ENCODE peak calls at places on chromosomes 12 and 14, in nine cellular contexts. One of them, this sample, is unnamed.

GRCh38 chr12:32895688-32896437 is 714 bp downstream of the PKP2 start:
- DNase-seq in Calu3: peak
- DNase-seq in WTC11: peak
- DNase-seq in fibroblast of the aortic adventitia: no peak
- DNase-seq in mesothelial cell of epicardium: peak
- DNase-seq in uterus: peak
- DNase-seq in coronary artery: no peak
- DNase-seq in body of pancreas: peak
- DNase-seq in breast epithelium: no peak
- DNase-seq in this sample: peak

GRCh38 chr12:75585309-75585708 is 73.9 kb upstream of the KRR1 start:
- DNase-seq in breast epithelium: no peak
- DNase-seq in Calu3: no peak
- DNase-seq in body of pancreas: no peak
- DNase-seq in fibroblast of the aortic adventitia: peak
- DNase-seq in mesothelial cell of epicardium: no peak
- DNase-seq in uterus: no peak
- DNase-seq in coronary artery: no peak
- DNase-seq in WTC11: no peak
- DNase-seq in this sample: no peak

GRCh38 chr12:54030889-54031860 is 1.7 kb upstream of the HOXC5 start:
- DNase-seq in coronary artery: no peak
- DNase-seq in fibroblast of the aortic adventitia: peak
- DNase-seq in breast epithelium: no peak
- DNase-seq in uterus: no peak
- DNase-seq in body of pancreas: no peak
- DNase-seq in WTC11: no peak
- DNase-seq in mesothelial cell of epicardium: peak
- DNase-seq in Calu3: no peak
- DNase-seq in this sample: no peak

GRCh38 chr12:62640910-62641448 is 174.4 kb downstream of the MON2 start:
- DNase-seq in body of pancreas: no peak
- DNase-seq in WTC11: no peak
- DNase-seq in uterus: no peak
- DNase-seq in breast epithelium: no peak
- DNase-seq in Calu3: no peak
- DNase-seq in coronary artery: no peak
- DNase-seq in fibroblast of the aortic adventitia: no peak
- DNase-seq in mesothelial cell of epicardium: no peak
- DNase-seq in this sample: no peak

GRCh38 chr12:49672351-49673181 is 34.6 kb downstream of the FMNL3 start:
- DNase-seq in Calu3: no peak
- DNase-seq in body of pancreas: no peak
- DNase-seq in uterus: no peak
- DNase-seq in WTC11: no peak
- DNase-seq in fibroblast of the aortic adventitia: peak
- DNase-seq in mesothelial cell of epicardium: no peak
- DNase-seq in coronary artery: no peak
- DNase-seq in breast epithelium: no peak
- DNase-seq in this sample: peak

GRCh38 chr14:68789002-68789797 is 3.7 kb downstream of the ZFP36L1 start:
- DNase-seq in body of pancreas: peak
- DNase-seq in mesothelial cell of epicardium: peak
- DNase-seq in coronary artery: peak
- DNase-seq in uterus: peak
- DNase-seq in Calu3: peak
- DNase-seq in fibroblast of the aortic adventitia: peak
- DNase-seq in WTC11: peak
- DNase-seq in breast epithelium: peak
- DNase-seq in this sample: peak

GRCh38 chr12:119061208-119061796 is 80.0 kb downstream of the SRRM4 start:
- DNase-seq in Calu3: peak
- DNase-seq in body of pancreas: peak
- DNase-seq in WTC11: peak
- DNase-seq in uterus: no peak
- DNase-seq in breast epithelium: no peak
- DNase-seq in fibroblast of the aortic adventitia: peak
- DNase-seq in coronary artery: no peak
- DNase-seq in mesothelial cell of epicardium: peak
- DNase-seq in this sample: peak

GRCh38 chr12:20220339-20220738 is 148.0 kb upstream of the PDE3A start:
- DNase-seq in fibroblast of the aortic adventitia: peak
- DNase-seq in WTC11: peak
- DNase-seq in breast epithelium: no peak
- DNase-seq in body of pancreas: no peak
- DNase-seq in uterus: no peak
- DNase-seq in Calu3: peak
- DNase-seq in coronary artery: no peak
- DNase-seq in mesothelial cell of epicardium: no peak
- DNase-seq in this sample: no peak

GRCh38 chr12:101697197-101697929 is at the start of gene CHPT1:
- DNase-seq in coronary artery: peak
- DNase-seq in body of pancreas: peak
- DNase-seq in fibroblast of the aortic adventitia: no peak
- DNase-seq in Calu3: peak
- DNase-seq in uterus: peak
- DNase-seq in mesothelial cell of epicardium: peak
- DNase-seq in breast epithelium: peak
- DNase-seq in WTC11: peak
- DNase-seq in this sample: peak

GRCh38 chr12:122839907-122840554 is 4.8 kb downstream of the HIP1R start:
- DNase-seq in fibroblast of the aortic adventitia: no peak
- DNase-seq in mesothelial cell of epicardium: no peak
- DNase-seq in uterus: no peak
- DNase-seq in Calu3: no peak
- DNase-seq in coronary artery: no peak
- DNase-seq in breast epithelium: no peak
- DNase-seq in WTC11: no peak
- DNase-seq in body of pancreas: no peak
- DNase-seq in this sample: no peak

GRCh38 chr12:126474703-126475102 is 1409.5 kb downstream of the AACS start:
- DNase-seq in Calu3: no peak
- DNase-seq in WTC11: no peak
- DNase-seq in fibroblast of the aortic adventitia: no peak
- DNase-seq in breast epithelium: no peak
- DNase-seq in body of pancreas: no peak
- DNase-seq in coronary artery: no peak
- DNase-seq in mesothelial cell of epicardium: no peak
- DNase-seq in uterus: no peak
- DNase-seq in this sample: no peak

GRCh38 chr14:34365309-34365915 is 96.6 kb downstream of the SPTSSA start:
- DNase-seq in coronary artery: no peak
- DNase-seq in mesothelial cell of epicardium: no peak
- DNase-seq in body of pancreas: no peak
- DNase-seq in fibroblast of the aortic adventitia: peak
- DNase-seq in uterus: no peak
- DNase-seq in WTC11: no peak
- DNase-seq in breast epithelium: no peak
- DNase-seq in Calu3: no peak
- DNase-seq in this sample: no peak

DNA sequence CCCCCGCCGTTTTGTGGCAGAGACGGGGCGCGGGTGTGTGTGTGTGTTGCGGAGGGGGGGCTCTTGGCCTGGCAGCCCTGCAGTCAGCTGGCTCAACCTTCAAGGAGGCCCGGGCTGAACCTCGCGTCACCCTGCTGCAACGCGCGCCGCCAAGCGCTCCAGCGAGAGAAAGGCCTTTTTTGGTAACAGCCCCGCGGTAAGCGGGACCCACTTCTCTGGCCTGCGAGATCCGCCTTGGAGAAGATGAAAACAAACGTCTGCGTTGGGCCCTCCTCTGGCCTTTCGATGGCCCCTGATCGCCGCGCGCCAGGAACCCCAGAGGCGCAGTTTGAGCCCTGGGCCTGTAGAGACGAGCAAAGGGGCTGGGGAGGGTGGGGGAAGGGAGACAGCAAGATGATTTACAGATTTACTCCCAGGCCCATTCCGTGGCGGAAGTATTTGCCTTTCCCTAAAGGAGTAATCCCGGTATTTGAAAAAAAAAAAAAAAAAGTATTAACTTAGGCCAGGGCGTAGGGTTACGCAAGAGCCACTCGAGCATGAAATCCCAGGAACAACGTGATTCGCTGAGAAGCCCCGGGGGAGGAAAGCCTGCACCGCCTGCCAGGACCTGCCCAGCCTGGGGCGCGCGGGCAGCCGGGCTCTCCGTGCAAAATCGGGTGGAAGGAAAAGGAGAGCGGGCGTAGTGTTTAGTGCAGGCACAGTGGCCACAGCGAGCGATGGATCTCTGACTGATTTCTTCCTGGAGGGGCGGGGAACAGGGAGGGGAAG is 4.5 kb upstream of the IRF2BPL start:
- DNase-seq in Calu3: peak
- DNase-seq in uterus: peak
- DNase-seq in WTC11: peak
- DNase-seq in fibroblast of the aortic adventitia: peak
- DNase-seq in body of pancreas: peak
- DNase-seq in mesothelial cell of epicardium: peak
- DNase-seq in coronary artery: peak
- DNase-seq in breast epithelium: peak
- DNase-seq in this sample: peak
- TF ChIP-seq CTCF in Calu3: no peak
- TF ChIP-seq CTCF in uterus: peak
- TF ChIP-seq CTCF in WTC11: no peak
- TF ChIP-seq CTCF in fibroblast of the aortic adventitia: peak
- TF ChIP-seq CTCF in body of pancreas: no peak
- TF ChIP-seq CTCF in mesothelial cell of epicardium: no peak
- TF ChIP-seq CTCF in coronary artery: no peak
- TF ChIP-seq CTCF in breast epithelium: no peak
- TF ChIP-seq CTCF in this sample: no peak

GRCh38 chr14:96225745-96226151 is 21.1 kb downstream of the BDKRB2 start:
- DNase-seq in body of pancreas: no peak
- DNase-seq in uterus: peak
- DNase-seq in mesothelial cell of epicardium: peak
- DNase-seq in WTC11: peak
- DNase-seq in fibroblast of the aortic adventitia: peak
- DNase-seq in Calu3: no peak
- DNase-seq in coronary artery: no peak
- DNase-seq in breast epithelium: no peak
- DNase-seq in this sample: peak
- TF ChIP-seq CTCF in body of pancreas: no peak
- TF ChIP-seq CTCF in uterus: no peak
- TF ChIP-seq CTCF in mesothelial cell of epicardium: no peak
- TF ChIP-seq CTCF in WTC11: no peak
- TF ChIP-seq CTCF in fibroblast of the aortic adventitia: peak
- TF ChIP-seq CTCF in Calu3: no peak
- TF ChIP-seq CTCF in coronary artery: no peak
- TF ChIP-seq CTCF in breast epithelium: no peak
- TF ChIP-seq CTCF in this sample: no peak

DNA sequence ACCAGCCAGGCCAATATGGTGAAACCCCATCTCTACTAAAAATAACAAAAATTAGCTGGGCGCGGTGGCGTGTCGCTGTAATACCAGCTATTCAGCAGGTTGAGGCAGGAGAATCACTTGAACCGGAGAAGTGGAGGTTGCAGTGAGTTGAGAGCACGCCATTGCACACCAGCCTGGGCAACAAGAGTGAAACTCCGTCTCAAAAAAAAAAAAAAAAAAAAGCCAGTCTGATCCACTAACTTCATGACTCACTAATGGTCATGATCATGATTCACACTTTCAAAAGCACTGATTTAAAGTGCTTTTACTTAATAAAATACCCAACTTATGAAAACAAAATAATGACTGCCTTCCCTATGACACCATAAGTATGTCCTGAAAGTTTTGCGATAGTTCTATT is 38.4 kb upstream of the CPM start:
- DNase-seq in mesothelial cell of epicardium: no peak
- DNase-seq in fibroblast of the aortic adventitia: peak
- DNase-seq in breast epithelium: no peak
- DNase-seq in coronary artery: no peak
- DNase-seq in Calu3: no peak
- DNase-seq in uterus: no peak
- DNase-seq in body of pancreas: no peak
- DNase-seq in WTC11: no peak
- DNase-seq in this sample: no peak
- TF ChIP-seq CTCF in mesothelial cell of epicardium: no peak
- TF ChIP-seq CTCF in fibroblast of the aortic adventitia: no peak
- TF ChIP-seq CTCF in breast epithelium: no peak
- TF ChIP-seq CTCF in coronary artery: no peak
- TF ChIP-seq CTCF in Calu3: no peak
- TF ChIP-seq CTCF in uterus: no peak
- TF ChIP-seq CTCF in body of pancreas: no peak
- TF ChIP-seq CTCF in WTC11: no peak
- TF ChIP-seq CTCF in this sample: no peak

GRCh38 chr14:39368261-39368959 is 63.8 kb downstream of the FBXO33 start:
- DNase-seq in WTC11: peak
- DNase-seq in breast epithelium: no peak
- DNase-seq in coronary artery: no peak
- DNase-seq in Calu3: peak
- DNase-seq in mesothelial cell of epicardium: peak
- DNase-seq in fibroblast of the aortic adventitia: peak
- DNase-seq in body of pancreas: peak
- DNase-seq in uterus: peak
- DNase-seq in this sample: peak
- TF ChIP-seq CTCF in WTC11: peak
- TF ChIP-seq CTCF in breast epithelium: no peak
- TF ChIP-seq CTCF in coronary artery: no peak
- TF ChIP-seq CTCF in Calu3: peak
- TF ChIP-seq CTCF in mesothelial cell of epicardium: peak
- TF ChIP-seq CTCF in fibroblast of the aortic adventitia: peak
- TF ChIP-seq CTCF in body of pancreas: peak
- TF ChIP-seq CTCF in uterus: peak
- TF ChIP-seq CTCF in this sample: peak